ENCODE peak calls at places on chromosome 9, in four cellular contexts. Y is type B pancreatic cell, H is fibroblast of mammary gland, R is KBM-7. O is an unnamed sample.

GRCh38 chr9:126857261-126857960 is 3.0 kb upstream of the ZBTB34 start:
- DNase-seq in H (no peak), Y (no peak), R (no peak), O (no peak)

GRCh38 chr9:99034149-99034548 is 70.8 kb upstream of the TGFBR1 start:
- DNase-seq in Y (no peak), R (no peak), H (no peak), O (no peak)

GRCh38 chr9:92616199-92617129 is 53.5 kb downstream of the IPPK start:
- DNase-seq in H (peak), Y (no peak), R (no peak), O (no peak)

GRCh38 chr9:27362447-27363210 is 65.7 kb upstream of the EQTN start:
- DNase-seq in Y (no peak), R (no peak), H (no peak), O (no peak)

GRCh38 chr9:137428841-137429545 is 5.8 kb downstream of the NOXA1 start:
- DNase-seq in Y (no peak), R (no peak), H (no peak), O (no peak)

GRCh38 chr9:97768731-97769130 is 71.6 kb upstream of the XPA start:
- DNase-seq in H (peak), Y (no peak), R (no peak), O (no peak)

GRCh38 chr9:129419382-129419899 is 201.5 kb downstream of the C9orf50 start:
- DNase-seq in Y (no peak), R (no peak), H (no peak), O (no peak)

GRCh38 chr9:113634597-113635515 is 171.3 kb downstream of the RGS3 start:
- DNase-seq in H (no peak), Y (no peak), R (no peak), O (no peak)

GRCh38 chr9:36163049-36163839 is 5.9 kb upstream of the CCIN start:
- DNase-seq in Y (peak), R (no peak), H (peak), O (peak)

GRCh38 chr9:128282500-128282899 is 6.4 kb downstream of the SWI5 start:
- DNase-seq in H (peak), Y (no peak), R (no peak), O (no peak)

GRCh38 chr9:38697901-38698300 is 22.0 kb downstream of the FAM240B start:
- DNase-seq in Y (no peak), R (no peak), H (no peak), O (no peak)